ENCODE peak calls at places on chromosomes 7 and 10, in five cellular contexts. F is H1, Y is HepG2, A is GM12891, H is K562. X is an unnamed sample.

GRCh38 chr10:101492205-101492604 is 95.9 kb downstream of the POLL start:
- DNase-seq in Y (no peak), F (no peak), A (no peak), H (no peak), X (no peak)

GRCh38 chr7:111137296-111138195 is 46.6 kb downstream of the LRRN3 start:
- DNase-seq in H (no peak), Y (no peak), A (no peak), F (no peak), X (no peak)

GRCh38 chr7:47941136-47941844 is 7.0 kb downstream of the PKD1L1 start:
- DNase-seq in F (no peak), Y (no peak), H (no peak), A (no peak), X (no peak)

GRCh38 chr10:29634105-29634504 is 666 bp downstream of the SVIL start:
- DNase-seq in Y (no peak), H (no peak), F (no peak), A (no peak), X (no peak)

GRCh38 chr7:70506463-70506862 is 625.5 kb upstream of the GALNT17 start:
- DNase-seq in F (peak; percentile 17), A (no peak), Y (peak; percentile 35), H (no peak), X (no peak)

GRCh38 chr10:8379906-8380832 is 325.7 kb downstream of the GATA3 start:
- DNase-seq in F (no peak), Y (no peak), A (no peak), H (no peak), X (no peak)

GRCh38 chr10:20694296-20694695 is 202.8 kb downstream of the NEBL start:
- DNase-seq in A (no peak), H (no peak), Y (no peak), F (no peak), X (no peak)

GRCh38 chr10:76191371-76191770 is 759.9 kb downstream of the LRMDA start:
- DNase-seq in A (no peak), Y (no peak), H (no peak), F (no peak), X (no peak)

GRCh38 chr10:84412482-84412881 is 84.1 kb downstream of the CCSER2 start:
- DNase-seq in A (no peak), Y (no peak), H (no peak), F (no peak), X (no peak)

GRCh38 chr7:151006590-151007300 is 15.9 kb downstream of the NOS3 start:
- DNase-seq in H (no peak), Y (no peak), F (no peak), A (no peak), X (no peak)

GRCh38 chr7:138875794-138876193 is 77.8 kb upstream of the ATP6V0A4 start:
- DNase-seq in A (no peak), H (no peak), F (no peak), Y (no peak), X (no peak)

GRCh38 chr10:84341983-84342382 is 13.6 kb downstream of the CCSER2 start:
- DNase-seq in A (no peak), H (no peak), F (no peak), Y (no peak), X (no peak)

GRCh38 chr7:23811540-23811939 is 101.5 kb downstream of the STK31 start:
- DNase-seq in F (no peak), H (peak; percentile 18), A (no peak), Y (peak; percentile 10), X (no peak)

GRCh38 chr7:22430457-22430856 is 69.5 kb downstream of the STEAP1B start:
- DNase-seq in H (no peak), F (no peak), A (no peak), Y (no peak), X (no peak)

GRCh38 chr7:15397921-15398560 is 163.8 kb downstream of the AGMO start:
- DNase-seq in Y (no peak), A (no peak), F (no peak), H (no peak), X (no peak)

GRCh38 chr10:72034761-72035160 is 53.6 kb downstream of the SPOCK2 start:
- DNase-seq in A (no peak), F (no peak), Y (no peak), H (no peak), X (no peak)

GRCh38 chr10:118054383-118054782 is 7.6 kb upstream of the RAB11FIP2 start:
- DNase-seq in H (no peak), A (no peak), F (no peak), Y (no peak), X (no peak)

GRCh38 chr7:80515298-80515697 is 3.4 kb upstream of the GNAT3 start:
- DNase-seq in A (no peak), Y (no peak), H (no peak), F (no peak), X (no peak)

DNA sequence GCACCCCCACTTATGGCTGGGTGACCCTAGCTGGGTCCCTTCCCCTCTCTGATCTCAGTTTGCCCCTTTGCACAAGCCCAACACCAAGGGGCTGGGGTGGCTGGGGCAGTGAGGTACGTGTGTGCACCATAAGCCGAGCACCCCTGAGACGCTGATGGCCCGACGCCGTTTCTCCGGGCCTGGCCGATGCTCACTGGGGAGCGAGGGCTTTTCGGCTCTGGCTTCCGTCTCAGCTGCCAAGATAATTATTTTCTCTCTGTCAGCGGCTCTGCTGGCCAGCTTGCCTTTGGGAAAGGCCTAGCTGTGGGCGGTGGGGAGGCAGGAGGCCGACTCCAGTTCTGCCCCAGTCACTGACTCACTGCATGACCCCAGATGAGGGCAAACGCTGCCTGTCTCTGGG is 91.0 kb downstream of the ZMIZ1 start:
- DNase-seq in F (no peak), H (no peak), A (no peak), Y (no peak), X (no peak)
- TF ChIP-seq POLR2AphosphoS5 in F (no peak), H (no peak), A (no peak), Y (no peak), X (no peak)

GRCh38 chr10:62268399-62269076 is at the start of gene RTKN2:
- DNase-seq in H (peak; percentile 76), A (peak; percentile 59), F (peak; percentile 97), Y (peak; percentile 90), X (peak; percentile 58)
- TF ChIP-seq TAF1 in H (no peak), A (no peak), F (peak; percentile 83), Y (no peak), X (no peak)

DNA sequence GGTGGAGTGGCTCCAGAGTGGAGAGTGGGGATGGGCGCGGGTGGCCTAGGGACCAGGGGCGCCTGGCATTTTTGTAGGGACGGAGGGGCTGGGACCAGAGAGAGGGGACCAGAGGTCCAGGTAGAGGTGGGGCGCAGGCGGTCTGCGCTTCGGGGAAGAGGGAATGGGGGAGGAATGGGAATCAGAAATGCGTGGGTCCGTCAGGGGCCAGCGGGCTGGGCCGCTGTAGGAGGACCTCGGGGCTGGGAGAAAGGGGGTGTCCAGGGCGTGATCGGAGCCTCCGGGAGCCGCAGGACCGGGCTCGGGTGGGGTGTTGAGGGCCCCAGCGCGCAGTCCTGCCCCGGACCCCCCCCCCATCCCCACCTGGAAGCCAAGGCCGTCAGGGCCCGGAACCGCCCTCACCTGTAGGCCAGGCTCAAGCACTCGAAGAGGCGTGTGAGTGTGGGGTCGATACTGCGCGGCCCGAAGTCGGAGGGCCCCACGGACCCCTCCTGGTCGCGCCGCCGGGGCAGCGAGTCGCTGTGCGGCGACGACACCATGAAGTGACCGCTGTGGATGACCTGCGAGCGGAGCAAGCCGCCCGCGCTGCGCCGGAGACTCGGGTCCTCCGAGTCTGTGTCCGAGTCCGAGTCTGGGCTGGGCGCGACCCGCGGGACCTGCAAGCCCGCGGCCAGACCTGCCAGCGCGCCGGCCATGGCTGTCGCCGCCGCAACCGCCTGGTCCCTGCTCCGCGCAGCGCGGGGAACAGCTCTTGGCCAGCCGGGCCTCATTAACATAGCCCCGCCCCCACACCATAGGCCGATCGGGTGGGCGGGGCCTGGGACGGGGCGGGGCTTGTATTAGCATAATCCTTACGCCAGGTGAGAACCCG is at the start of gene MLXIPL:
- DNase-seq in A (peak; percentile 68), Y (peak; percentile 83), H (peak; percentile 99), F (peak; percentile 73), X (peak; percentile 67)
- TF ChIP-seq POLR2A in A (no peak), Y (peak; percentile 99), H (peak; percentile 82), F (peak; percentile 62), X (no peak)

GRCh38 chr10:87092356-87092860 is 2.2 kb downstream of the GLUD1 start:
- DNase-seq in H (no peak), A (no peak), F (no peak), Y (no peak), X (no peak)

GRCh38 chr10:87093461-87094372 is 926 bp downstream of the GLUD1 start:
- DNase-seq in A (peak; percentile 24), Y (peak; percentile 35), H (peak; percentile 47), F (no peak), X (peak; percentile 36)

GRCh38 chr10:87089746-87090145 is 4.9 kb downstream of the GLUD1 start:
- DNase-seq in Y (no peak), F (no peak), A (no peak), H (no peak), X (no peak)

GRCh38 chr10:87092861-87093460 is 1.7 kb downstream of the GLUD1 start:
- DNase-seq in Y (peak; percentile 89), F (no peak), H (peak; percentile 10), A (no peak), X (no peak)

GRCh38 chr10:87090779-87091178 is 3.9 kb downstream of the GLUD1 start:
- DNase-seq in F (no peak), H (no peak), A (no peak), Y (no peak), X (no peak)
- TF ChIP-seq POLR2AphosphoS5 in F (no peak), H (no peak), A (no peak), Y (no peak), X (no peak)